ENCODE peak calls at places on chromosomes 2 and 18, in nine cellular contexts. One of them, this sample, is unnamed.

GRCh38 chr2:55553321-55553720 is 33.8 kb downstream of the CFAP36 start:
- DNase-seq in stromal cell of bone marrow: no peak
- DNase-seq in Kasumi-1: no peak
- DNase-seq in ACHN: no peak
- DNase-seq in IMR-90: no peak
- DNase-seq in nucleus accumbens: no peak
- DNase-seq in caudate nucleus: no peak
- DNase-seq in Calu3: no peak
- DNase-seq in NCI-H510A treated with DMSO at 0.1 percent for 48 hours: no peak
- DNase-seq in this sample: no peak

GRCh38 chr2:240916571-240917008 is 10.5 kb downstream of the CROCC2 start:
- DNase-seq in Calu3: peak; percentile 50
- DNase-seq in nucleus accumbens: no peak
- DNase-seq in IMR-90: peak; percentile 84
- DNase-seq in stromal cell of bone marrow: peak; percentile 88
- DNase-seq in NCI-H510A treated with DMSO at 0.1 percent for 48 hours: no peak
- DNase-seq in caudate nucleus: no peak
- DNase-seq in ACHN: peak; percentile 87
- DNase-seq in Kasumi-1: no peak
- DNase-seq in this sample: peak; percentile 41

GRCh38 chr2:40721595-40721994 is 269.7 kb upstream of the SLC8A1 start:
- DNase-seq in stromal cell of bone marrow: peak; percentile 29
- DNase-seq in Kasumi-1: no peak
- DNase-seq in caudate nucleus: no peak
- DNase-seq in nucleus accumbens: no peak
- DNase-seq in ACHN: peak; percentile 6
- DNase-seq in IMR-90: peak; percentile 44
- DNase-seq in NCI-H510A treated with DMSO at 0.1 percent for 48 hours: no peak
- DNase-seq in Calu3: no peak
- DNase-seq in this sample: peak; percentile 47

GRCh38 chr2:177568893-177569292 is 176.3 kb downstream of the AGPS start:
- DNase-seq in Calu3: no peak
- DNase-seq in IMR-90: no peak
- DNase-seq in caudate nucleus: no peak
- DNase-seq in ACHN: no peak
- DNase-seq in Kasumi-1: no peak
- DNase-seq in NCI-H510A treated with DMSO at 0.1 percent for 48 hours: no peak
- DNase-seq in stromal cell of bone marrow: no peak
- DNase-seq in nucleus accumbens: no peak
- DNase-seq in this sample: no peak

GRCh38 chr2:217755027-217755756 is 247.6 kb downstream of the TNS1 start:
- DNase-seq in caudate nucleus: no peak
- DNase-seq in nucleus accumbens: no peak
- DNase-seq in NCI-H510A treated with DMSO at 0.1 percent for 48 hours: no peak
- DNase-seq in ACHN: no peak
- DNase-seq in Calu3: no peak
- DNase-seq in stromal cell of bone marrow: no peak
- DNase-seq in Kasumi-1: no peak
- DNase-seq in IMR-90: no peak
- DNase-seq in this sample: no peak

GRCh38 chr2:237418300-237418699 is 4.3 kb upstream of the COL6A3 start:
- DNase-seq in nucleus accumbens: no peak
- DNase-seq in Kasumi-1: no peak
- DNase-seq in IMR-90: no peak
- DNase-seq in Calu3: no peak
- DNase-seq in ACHN: no peak
- DNase-seq in NCI-H510A treated with DMSO at 0.1 percent for 48 hours: no peak
- DNase-seq in caudate nucleus: no peak
- DNase-seq in stromal cell of bone marrow: no peak
- DNase-seq in this sample: no peak

GRCh38 chr18:49742563-49743295 is 70.6 kb downstream of the ACAA2 start:
- DNase-seq in NCI-H510A treated with DMSO at 0.1 percent for 48 hours: no peak
- DNase-seq in Calu3: no peak
- DNase-seq in ACHN: no peak
- DNase-seq in IMR-90: no peak
- DNase-seq in stromal cell of bone marrow: no peak
- DNase-seq in caudate nucleus: no peak
- DNase-seq in nucleus accumbens: no peak
- DNase-seq in Kasumi-1: no peak
- DNase-seq in this sample: no peak

GRCh38 chr2:225192869-225193268 is 150.6 kb upstream of the DOCK10 start:
- DNase-seq in Calu3: no peak
- DNase-seq in stromal cell of bone marrow: no peak
- DNase-seq in caudate nucleus: no peak
- DNase-seq in Kasumi-1: no peak
- DNase-seq in NCI-H510A treated with DMSO at 0.1 percent for 48 hours: no peak
- DNase-seq in nucleus accumbens: no peak
- DNase-seq in ACHN: no peak
- DNase-seq in IMR-90: peak; percentile 47
- DNase-seq in this sample: no peak

GRCh38 chr2:216502776-216503629 is 4.4 kb downstream of the RPL37A start:
- DNase-seq in Calu3: no peak
- DNase-seq in IMR-90: no peak
- DNase-seq in NCI-H510A treated with DMSO at 0.1 percent for 48 hours: no peak
- DNase-seq in Kasumi-1: no peak
- DNase-seq in nucleus accumbens: no peak
- DNase-seq in ACHN: no peak
- DNase-seq in stromal cell of bone marrow: no peak
- DNase-seq in caudate nucleus: no peak
- DNase-seq in this sample: no peak

GRCh38 chr2:179981085-179981484 is 26.0 kb downstream of the CWC22 start:
- DNase-seq in Calu3: no peak
- DNase-seq in caudate nucleus: no peak
- DNase-seq in NCI-H510A treated with DMSO at 0.1 percent for 48 hours: no peak
- DNase-seq in IMR-90: peak; percentile 72
- DNase-seq in stromal cell of bone marrow: no peak
- DNase-seq in Kasumi-1: no peak
- DNase-seq in ACHN: peak; percentile 50
- DNase-seq in nucleus accumbens: no peak
- DNase-seq in this sample: peak; percentile 44

GRCh38 chr2:96153991-96154431 is 8.8 kb upstream of the DUSP2 start:
- DNase-seq in NCI-H510A treated with DMSO at 0.1 percent for 48 hours: no peak
- DNase-seq in caudate nucleus: no peak
- DNase-seq in Calu3: no peak
- DNase-seq in ACHN: no peak
- DNase-seq in IMR-90: no peak
- DNase-seq in nucleus accumbens: no peak
- DNase-seq in stromal cell of bone marrow: no peak
- DNase-seq in Kasumi-1: no peak
- DNase-seq in this sample: no peak

GRCh38 chr18:48949051-48949605 is 1.6 kb downstream of the SMAD7 start:
- DNase-seq in stromal cell of bone marrow: no peak
- DNase-seq in NCI-H510A treated with DMSO at 0.1 percent for 48 hours: no peak
- DNase-seq in Calu3: peak; percentile 52
- DNase-seq in nucleus accumbens: no peak
- DNase-seq in caudate nucleus: no peak
- DNase-seq in ACHN: peak; percentile 49
- DNase-seq in IMR-90: no peak
- DNase-seq in Kasumi-1: peak; percentile 28
- DNase-seq in this sample: no peak

GRCh38 chr18:79982736-79983135 is 5.6 kb downstream of the TXNL4A start:
- DNase-seq in ACHN: no peak
- DNase-seq in Calu3: no peak
- DNase-seq in NCI-H510A treated with DMSO at 0.1 percent for 48 hours: no peak
- DNase-seq in nucleus accumbens: peak; percentile 34
- DNase-seq in caudate nucleus: peak; percentile 24
- DNase-seq in Kasumi-1: peak; percentile 46
- DNase-seq in IMR-90: peak; percentile 55
- DNase-seq in stromal cell of bone marrow: no peak
- DNase-seq in this sample: no peak

GRCh38 chr2:37604716-37605115 is 66.7 kb downstream of the CDC42EP3 start:
- DNase-seq in ACHN: no peak
- DNase-seq in caudate nucleus: no peak
- DNase-seq in stromal cell of bone marrow: no peak
- DNase-seq in NCI-H510A treated with DMSO at 0.1 percent for 48 hours: no peak
- DNase-seq in Kasumi-1: no peak
- DNase-seq in nucleus accumbens: no peak
- DNase-seq in IMR-90: peak; percentile 73
- DNase-seq in Calu3: no peak
- DNase-seq in this sample: no peak

GRCh38 chr18:8329186-8329771 is 280.0 kb upstream of the RAB12 start:
- DNase-seq in Kasumi-1: no peak
- DNase-seq in stromal cell of bone marrow: peak; percentile 36
- DNase-seq in IMR-90: peak; percentile 86
- DNase-seq in nucleus accumbens: no peak
- DNase-seq in NCI-H510A treated with DMSO at 0.1 percent for 48 hours: peak; percentile 34
- DNase-seq in ACHN: no peak
- DNase-seq in Calu3: peak; percentile 10
- DNase-seq in caudate nucleus: no peak
- DNase-seq in this sample: peak; percentile 31

GRCh38 chr2:128178650-128179460 is 87.9 kb downstream of the UGGT1 start:
- DNase-seq in IMR-90: peak; percentile 89
- DNase-seq in Kasumi-1: peak; percentile 79
- DNase-seq in ACHN: peak; percentile 66
- DNase-seq in nucleus accumbens: peak; percentile 15
- DNase-seq in NCI-H510A treated with DMSO at 0.1 percent for 48 hours: peak; percentile 9
- DNase-seq in caudate nucleus: peak; percentile 20
- DNase-seq in Calu3: peak; percentile 31
- DNase-seq in stromal cell of bone marrow: peak; percentile 63
- DNase-seq in this sample: peak; percentile 81

GRCh38 chr18:57095884-57096283 is 51.0 kb upstream of the BOD1L2 start:
- DNase-seq in ACHN: no peak
- DNase-seq in nucleus accumbens: no peak
- DNase-seq in caudate nucleus: no peak
- DNase-seq in stromal cell of bone marrow: no peak
- DNase-seq in Kasumi-1: peak; percentile 45
- DNase-seq in NCI-H510A treated with DMSO at 0.1 percent for 48 hours: no peak
- DNase-seq in Calu3: no peak
- DNase-seq in IMR-90: no peak
- DNase-seq in this sample: no peak

GRCh38 chr2:25029183-25029554 is 12.7 kb upstream of the EFR3B start:
- DNase-seq in nucleus accumbens: no peak
- DNase-seq in Kasumi-1: no peak
- DNase-seq in stromal cell of bone marrow: no peak
- DNase-seq in ACHN: no peak
- DNase-seq in caudate nucleus: no peak
- DNase-seq in Calu3: no peak
- DNase-seq in NCI-H510A treated with DMSO at 0.1 percent for 48 hours: peak; percentile 95
- DNase-seq in IMR-90: no peak
- DNase-seq in this sample: peak; percentile 20

GRCh38 chr18:55054591-55054990 is 95.3 kb upstream of the CCDC68 start:
- DNase-seq in caudate nucleus: peak; percentile 12
- DNase-seq in Calu3: no peak
- DNase-seq in IMR-90: no peak
- DNase-seq in Kasumi-1: no peak
- DNase-seq in nucleus accumbens: peak; percentile 9
- DNase-seq in ACHN: no peak
- DNase-seq in stromal cell of bone marrow: no peak
- DNase-seq in NCI-H510A treated with DMSO at 0.1 percent for 48 hours: no peak
- DNase-seq in this sample: no peak

GRCh38 chr2:62119313-62119969 is 76.5 kb upstream of the B3GNT2 start:
- DNase-seq in Calu3: no peak
- DNase-seq in NCI-H510A treated with DMSO at 0.1 percent for 48 hours: no peak
- DNase-seq in IMR-90: no peak
- DNase-seq in Kasumi-1: peak; percentile 56
- DNase-seq in caudate nucleus: no peak
- DNase-seq in nucleus accumbens: no peak
- DNase-seq in ACHN: no peak
- DNase-seq in stromal cell of bone marrow: no peak
- DNase-seq in this sample: no peak

GRCh38 chr2:235087812-235088607 is 136.2 kb downstream of the SH3BP4 start:
- DNase-seq in ACHN: no peak
- DNase-seq in nucleus accumbens: no peak
- DNase-seq in caudate nucleus: no peak
- DNase-seq in NCI-H510A treated with DMSO at 0.1 percent for 48 hours: no peak
- DNase-seq in stromal cell of bone marrow: no peak
- DNase-seq in Calu3: peak; percentile 21
- DNase-seq in Kasumi-1: no peak
- DNase-seq in IMR-90: no peak
- DNase-seq in this sample: no peak

GRCh38 chr2:31270871-31271270 is 36.9 kb downstream of the EHD3 start:
- DNase-seq in Kasumi-1: no peak
- DNase-seq in Calu3: no peak
- DNase-seq in caudate nucleus: no peak
- DNase-seq in nucleus accumbens: no peak
- DNase-seq in stromal cell of bone marrow: no peak
- DNase-seq in IMR-90: peak; percentile 9
- DNase-seq in NCI-H510A treated with DMSO at 0.1 percent for 48 hours: no peak
- DNase-seq in ACHN: no peak
- DNase-seq in this sample: no peak

GRCh38 chr2:240460781-240461431 is 25.4 kb downstream of the GPC1 start:
- DNase-seq in stromal cell of bone marrow: no peak
- DNase-seq in caudate nucleus: no peak
- DNase-seq in nucleus accumbens: no peak
- DNase-seq in Kasumi-1: no peak
- DNase-seq in IMR-90: no peak
- DNase-seq in NCI-H510A treated with DMSO at 0.1 percent for 48 hours: no peak
- DNase-seq in ACHN: no peak
- DNase-seq in Calu3: no peak
- DNase-seq in this sample: peak; percentile 57

GRCh38 chr2:36338827-36339145 is 16.8 kb upstream of the CRIM1 start:
- DNase-seq in IMR-90: peak; percentile 59
- DNase-seq in ACHN: peak; percentile 96
- DNase-seq in Calu3: no peak
- DNase-seq in caudate nucleus: no peak
- DNase-seq in nucleus accumbens: no peak
- DNase-seq in Kasumi-1: no peak
- DNase-seq in stromal cell of bone marrow: no peak
- DNase-seq in NCI-H510A treated with DMSO at 0.1 percent for 48 hours: no peak
- DNase-seq in this sample: peak; percentile 31

GRCh38 chr2:69624153-69624552 is 19.4 kb downstream of the AAK1 start:
- DNase-seq in NCI-H510A treated with DMSO at 0.1 percent for 48 hours: no peak
- DNase-seq in ACHN: no peak
- DNase-seq in caudate nucleus: no peak
- DNase-seq in Calu3: no peak
- DNase-seq in nucleus accumbens: no peak
- DNase-seq in IMR-90: peak; percentile 30
- DNase-seq in stromal cell of bone marrow: no peak
- DNase-seq in Kasumi-1: no peak
- DNase-seq in this sample: no peak

GRCh38 chr2:189639003-189639609 is 22.2 kb upstream of the ASNSD1 start:
- DNase-seq in Calu3: no peak
- DNase-seq in IMR-90: no peak
- DNase-seq in stromal cell of bone marrow: no peak
- DNase-seq in NCI-H510A treated with DMSO at 0.1 percent for 48 hours: no peak
- DNase-seq in nucleus accumbens: no peak
- DNase-seq in caudate nucleus: no peak
- DNase-seq in ACHN: no peak
- DNase-seq in Kasumi-1: no peak
- DNase-seq in this sample: no peak

GRCh38 chr18:59419386-59419785 is 60.3 kb upstream of the LMAN1 start:
- DNase-seq in Calu3: no peak
- DNase-seq in ACHN: no peak
- DNase-seq in nucleus accumbens: no peak
- DNase-seq in IMR-90: peak; percentile 71
- DNase-seq in NCI-H510A treated with DMSO at 0.1 percent for 48 hours: no peak
- DNase-seq in stromal cell of bone marrow: peak; percentile 56
- DNase-seq in Kasumi-1: no peak
- DNase-seq in caudate nucleus: no peak
- DNase-seq in this sample: peak; percentile 42

GRCh38 chr2:191150451-191151314 is at the start of gene STAT4:
- DNase-seq in stromal cell of bone marrow: no peak
- DNase-seq in caudate nucleus: no peak
- DNase-seq in nucleus accumbens: no peak
- DNase-seq in IMR-90: peak; percentile 47
- DNase-seq in NCI-H510A treated with DMSO at 0.1 percent for 48 hours: peak; percentile 68
- DNase-seq in Kasumi-1: peak; percentile 44
- DNase-seq in ACHN: peak; percentile 75
- DNase-seq in Calu3: peak; percentile 39
- DNase-seq in this sample: no peak

GRCh38 chr2:154623819-154624218 is 74.7 kb upstream of the KCNJ3 start:
- DNase-seq in IMR-90: peak; percentile 0
- DNase-seq in Kasumi-1: peak; percentile 70
- DNase-seq in Calu3: peak; percentile 53
- DNase-seq in stromal cell of bone marrow: peak; percentile 21
- DNase-seq in nucleus accumbens: peak; percentile 30
- DNase-seq in caudate nucleus: peak; percentile 1
- DNase-seq in NCI-H510A treated with DMSO at 0.1 percent for 48 hours: peak; percentile 16
- DNase-seq in ACHN: peak; percentile 53
- DNase-seq in this sample: peak; percentile 73

GRCh38 chr18:68560128-68560527 is 154.8 kb downstream of the TMX3 start:
- DNase-seq in ACHN: no peak
- DNase-seq in stromal cell of bone marrow: no peak
- DNase-seq in Calu3: no peak
- DNase-seq in IMR-90: no peak
- DNase-seq in Kasumi-1: no peak
- DNase-seq in caudate nucleus: no peak
- DNase-seq in NCI-H510A treated with DMSO at 0.1 percent for 48 hours: no peak
- DNase-seq in nucleus accumbens: no peak
- DNase-seq in this sample: no peak

GRCh38 chr18:23618862-23619387 is 32.6 kb upstream of the NPC1 start:
- DNase-seq in stromal cell of bone marrow: no peak
- DNase-seq in ACHN: peak; percentile 65
- DNase-seq in Calu3: peak; percentile 68
- DNase-seq in IMR-90: no peak
- DNase-seq in caudate nucleus: no peak
- DNase-seq in Kasumi-1: no peak
- DNase-seq in nucleus accumbens: no peak
- DNase-seq in NCI-H510A treated with DMSO at 0.1 percent for 48 hours: no peak
- DNase-seq in this sample: no peak

This sample was measured in myocyte.